ENCODE peak calls at places on chromosomes 3 and 15, in seven cellular contexts. S is MCF 10A; E is GM04504; H is tibial artery; U is stimulated activated CD8-positive, alpha-beta memory T cell treated with anti-CD3 and anti-CD28 coated beads, Interleukin-12 subunit alpha, Interleukin-12 subunit beta, amount 100 ng/mL, for 1 hour; A is sciatic nerve; I is RWPE2. Q is an unnamed sample.

GRCh38 chr3:143001034-143001368 is 369 bp upstream of the U2SURP start:
- DNase-seq in E (no peak), S (no peak), I (peak), U (no peak), A (peak), H (no peak), Q (no peak)

GRCh38 chr3:36196058-36196457 is 184.2 kb upstream of the STAC start:
- DNase-seq in H (no peak), E (no peak), S (no peak), I (no peak), U (no peak), A (no peak), Q (no peak)

GRCh38 chr15:95495033-95495541 is 835.4 kb upstream of the NR2F2 start:
- DNase-seq in U (no peak), S (no peak), I (no peak), A (peak), H (peak), E (no peak), Q (peak)

GRCh38 chr3:9934235-9934621 is 594 bp downstream of the CRELD1 start:
- DNase-seq in I (no peak), S (no peak), A (no peak), H (no peak), E (no peak), U (no peak), Q (no peak)

GRCh38 chr3:69948246-69948862 is 51.2 kb upstream of the SAMMSON start:
- DNase-seq in S (peak), H (no peak), E (peak), A (no peak), I (no peak), U (no peak), Q (no peak)

GRCh38 chr3:191070201-191070600 is 128.8 kb upstream of the OSTN start:
- DNase-seq in H (no peak), A (no peak), U (no peak), I (peak), S (peak), E (peak), Q (no peak)

GRCh38 chr3:185188816-185189215 is 36.0 kb upstream of the C3orf70 start:
- DNase-seq in H (no peak), U (no peak), A (no peak), I (no peak), E (no peak), S (no peak), Q (no peak)

GRCh38 chr15:28185148-28185895 is 86.2 kb upstream of the OCA2 start:
- DNase-seq in E (no peak), U (no peak), I (no peak), H (no peak), S (no peak), A (no peak), Q (peak)

GRCh38 chr15:71203573-71204444 is 88.5 kb downstream of the THSD4 start:
- DNase-seq in H (no peak), S (no peak), E (no peak), A (no peak), I (no peak), U (no peak), Q (no peak)

GRCh38 chr3:60636846-60637245 is 614.4 kb downstream of the FHIT start:
- DNase-seq in E (peak), A (no peak), H (no peak), I (no peak), U (no peak), S (peak), Q (no peak)

GRCh38 chr3:153209596-153209995 is 47.6 kb downstream of the RAP2B start:
- DNase-seq in I (peak), H (peak), U (no peak), A (no peak), E (no peak), S (peak), Q (peak)

GRCh38 chr15:77416954-77417353 is 3.0 kb downstream of the PEAK1 start:
- DNase-seq in A (no peak), E (no peak), U (no peak), H (no peak), S (peak), I (no peak), Q (no peak)

GRCh38 chr3:164641071-164641470 is 437.2 kb downstream of the SI start:
- DNase-seq in S (no peak), A (no peak), E (peak), U (no peak), H (no peak), I (no peak), Q (no peak)

GRCh38 chr15:77059761-77060345 is 11.1 kb downstream of the TSPAN3 start:
- DNase-seq in H (no peak), A (no peak), S (no peak), E (no peak), U (no peak), I (no peak), Q (no peak)

GRCh38 chr3:120645083-120645800 is 36.8 kb downstream of the HGD start:
- DNase-seq in A (no peak), U (no peak), E (no peak), I (no peak), H (no peak), S (no peak), Q (peak)

GRCh38 chr15:56383011-56383410 is 17.8 kb downstream of the TEX9 start:
- DNase-seq in S (no peak), H (no peak), E (no peak), A (no peak), I (no peak), U (no peak), Q (no peak)

GRCh38 chr3:31980530-31981205 is 394 bp downstream of the OSBPL10 start:
- DNase-seq in E (no peak), S (peak), H (peak), A (peak), U (no peak), I (peak), Q (peak)

GRCh38 chr3:59006791-59007517 is 42.9 kb downstream of the CFAP20DC start:
- DNase-seq in A (no peak), E (no peak), U (no peak), I (no peak), H (peak), S (peak), Q (peak)

GRCh38 chr3:38168151-38168987 is 3.0 kb downstream of the OXSR1 start:
- DNase-seq in I (peak), S (peak), A (no peak), U (no peak), E (no peak), H (no peak), Q (no peak)

GRCh38 chr3:138761002-138761401 is 73.7 kb downstream of the PIK3CB start:
- DNase-seq in I (no peak), S (no peak), H (no peak), A (no peak), E (no peak), U (no peak), Q (no peak)

GRCh38 chr3:55882006-55882405 is 394.9 kb upstream of the WNT5A start:
- DNase-seq in S (no peak), E (no peak), I (no peak), U (no peak), H (no peak), A (no peak), Q (no peak)

GRCh38 chr3:73669268-73669667 is 44.5 kb upstream of the PDZRN3 start:
- DNase-seq in E (no peak), H (no peak), U (no peak), A (no peak), I (no peak), S (no peak), Q (no peak)

GRCh38 chr3:190497809-190498208 is 16.1 kb upstream of the IL1RAP start:
- DNase-seq in H (no peak), S (no peak), E (no peak), I (no peak), A (no peak), U (no peak), Q (no peak)

GRCh38 chr15:58521293-58521991 is 89.7 kb downstream of the LIPC start:
- DNase-seq in U (no peak), S (peak), E (peak), I (peak), H (peak), A (no peak), Q (peak)

GRCh38 chr3:111392911-111393351 is 149.1 kb upstream of the CD96 start:
- DNase-seq in U (peak), S (peak), E (no peak), I (no peak), A (no peak), H (no peak), Q (no peak)

GRCh38 chr3:149016669-149017541 is 25.6 kb downstream of the GYG1 start:
- DNase-seq in H (no peak), E (peak), A (no peak), U (no peak), S (peak), I (no peak), Q (no peak)

GRCh38 chr15:80641384-80641783 is 53.7 kb upstream of the ABHD17C start:
- DNase-seq in E (no peak), S (no peak), A (no peak), H (no peak), U (no peak), I (no peak), Q (no peak)